ENCODE peak calls at places on chromosomes 12 and 14, in ten cellular contexts. L is fibroblast of lung, M is heart left ventricle, U is GM12878, J is right atrium auricular region, B is left lung, K is A549, P is ascending aorta, A is transverse colon, G is tibial artery. X is an unnamed sample.

GRCh38 chr12:15783288-15783687 is 5.9 kb downstream of the EPS8 start:
- DNase-seq in B (no peak), U (no peak), K (no peak), M (no peak), J (no peak), L (peak), G (no peak), P (no peak), A (no peak), X (no peak)

GRCh38 chr12:105454688-105455087 is 124.2 kb downstream of the C12orf75 start:
- DNase-seq in A (no peak), G (no peak), L (no peak), M (no peak), U (no peak), P (no peak), K (no peak), B (no peak), J (no peak), X (no peak)

GRCh38 chr14:71418591-71419245 is 511.5 kb downstream of the PCNX1 start:
- DNase-seq in A (no peak), M (no peak), L (no peak), K (no peak), U (no peak), J (no peak), G (no peak), P (no peak), B (no peak), X (no peak)

GRCh38 chr14:70934502-70935134 is 27.4 kb downstream of the PCNX1 start:
- DNase-seq in U (peak), M (no peak), K (no peak), A (no peak), B (no peak), P (no peak), G (no peak), L (peak), J (no peak), X (no peak)

GRCh38 chr12:59689776-59690175 is 93.9 kb downstream of the SLC16A7 start:
- DNase-seq in K (no peak), G (no peak), J (no peak), L (peak), U (no peak), B (no peak), P (no peak), A (no peak), M (no peak), X (no peak)

GRCh38 chr12:102885043-102885932 is 31.8 kb downstream of the PAH start:
- DNase-seq in U (no peak), B (no peak), J (no peak), K (no peak), A (no peak), G (no peak), L (no peak), P (no peak), M (no peak), X (peak)

GRCh38 chr12:79016181-79016580 is 151.6 kb downstream of the SYT1 start:
- DNase-seq in J (no peak), G (no peak), M (no peak), P (no peak), A (no peak), B (no peak), U (no peak), L (no peak), K (no peak), X (no peak)

GRCh38 chr14:25516838-25517237 is 466.9 kb upstream of the STXBP6 start:
- DNase-seq in J (no peak), A (no peak), L (no peak), B (no peak), U (no peak), G (no peak), P (no peak), M (no peak), K (no peak), X (no peak)

GRCh38 chr14:92481386-92481785 is 32.2 kb upstream of the RIN3 start:
- DNase-seq in A (peak), G (no peak), L (peak), P (no peak), K (peak), J (peak), M (no peak), B (no peak), U (no peak), X (peak)

GRCh38 chr12:51923506-51924365 is 16.4 kb downstream of the ACVRL1 start:
- DNase-seq in B (peak), P (no peak), K (no peak), J (no peak), U (no peak), M (peak), A (peak), L (no peak), G (peak), X (peak)

GRCh38 chr14:33525626-33526025 is 425.2 kb downstream of the EGLN3 start:
- DNase-seq in A (no peak), B (no peak), L (no peak), P (no peak), K (no peak), M (no peak), G (no peak), J (no peak), U (no peak), X (no peak)
- TF ChIP-seq CTCF in A (no peak), B (no peak), L (no peak), P (no peak), K (no peak), M (no peak), G (no peak), J (no peak), U (no peak), X (no peak)

GRCh38 chr14:50762931-50763300 is 68.0 kb downstream of the NIN start:
- DNase-seq in G (no peak), M (no peak), P (no peak), L (no peak), J (no peak), K (no peak), U (no peak), A (no peak), B (no peak), X (no peak)
- H3K27ac ChIP-seq in G (peak), M (no peak), P (no peak), L (peak), J (peak), K (no peak), U (peak), A (no peak), B (no peak), X (no peak)

DNA sequence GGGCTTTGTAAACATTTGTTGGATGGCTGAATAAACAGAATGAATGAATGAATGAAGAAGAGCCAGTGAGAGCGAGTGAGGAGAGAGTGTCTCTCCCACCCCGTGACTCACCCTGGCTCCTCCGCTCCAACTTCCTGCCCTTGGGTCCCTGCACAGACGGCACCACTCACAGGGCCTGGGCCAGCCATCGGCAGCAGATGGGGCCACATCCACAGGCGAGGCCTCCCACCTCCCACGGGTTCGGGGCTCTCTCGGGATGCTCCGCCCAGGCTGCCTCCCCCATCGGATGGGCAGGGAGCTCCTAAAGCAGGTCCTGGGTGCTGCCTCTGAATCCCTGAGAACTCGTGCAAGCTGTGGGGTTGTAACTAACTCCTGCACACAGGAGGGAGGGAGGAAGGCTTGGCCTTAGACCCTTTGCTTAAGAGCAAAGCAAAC is 41.3 kb downstream of the CCNK start:
- DNase-seq in U (no peak), K (peak), M (peak), P (no peak), J (no peak), B (no peak), G (no peak), L (peak), A (no peak), X (peak)
- TF ChIP-seq CTCF in U (no peak), K (no peak), M (no peak), P (no peak), J (no peak), B (no peak), G (no peak), L (no peak), A (no peak), X (no peak)

GRCh38 chr12:124402281-124403066 is 107.6 kb downstream of the RFLNA start:
- DNase-seq in G (no peak), M (no peak), A (no peak), J (no peak), L (no peak), K (no peak), B (no peak), U (no peak), P (no peak), X (no peak)
- H3K27ac ChIP-seq in G (peak), M (peak), A (peak), J (peak), L (no peak), K (no peak), B (no peak), U (no peak), P (peak), X (no peak)

GRCh38 chr12:94460594-94460959 is 910 bp upstream of the CEP83 start:
- DNase-seq in K (no peak), J (no peak), U (no peak), P (no peak), B (no peak), L (no peak), M (no peak), G (no peak), A (no peak), X (no peak)

GRCh38 chr12:94458882-94459772 is 540 bp downstream of the CEP83 start:
- DNase-seq in L (peak), G (no peak), K (peak), A (no peak), B (no peak), J (no peak), M (no peak), U (no peak), P (no peak), X (no peak)

GRCh38 chr12:94457331-94457730 is 2.3 kb downstream of the CEP83 start:
- DNase-seq in U (no peak), B (no peak), J (no peak), M (no peak), K (no peak), L (no peak), P (no peak), A (no peak), G (no peak), X (no peak)

GRCh38 chr12:94459773-94460593 is at the start of gene CEP83:
- DNase-seq in P (peak), M (peak), J (peak), K (peak), L (peak), G (peak), B (peak), U (peak), A (peak), X (peak)
- TF ChIP-seq CTCF in P (no peak), M (no peak), J (no peak), K (no peak), L (no peak), G (no peak), B (no peak), U (no peak), A (no peak), X (no peak)

DNA sequence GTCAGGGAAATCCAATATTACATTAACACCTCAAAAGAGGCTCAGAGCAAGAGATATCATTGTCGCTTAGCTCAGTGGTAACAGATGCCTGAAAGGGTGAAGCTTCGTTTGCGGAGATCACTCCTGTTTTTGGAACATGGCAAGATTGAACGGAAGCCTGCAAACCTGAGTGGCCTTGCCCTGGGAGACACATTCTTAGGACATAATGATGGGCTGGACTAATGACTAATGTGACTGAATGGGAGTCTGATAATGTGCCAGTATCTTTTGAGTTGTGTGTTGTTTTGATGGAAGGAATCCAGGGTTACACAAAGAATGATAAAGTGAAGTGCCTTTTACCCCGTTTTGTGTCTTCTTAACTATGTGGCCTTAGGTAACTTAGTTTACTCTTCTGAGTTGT is 109.3 kb upstream of the IFNG-AS1 start:
- DNase-seq in G (no peak), A (no peak), J (no peak), M (no peak), P (no peak), L (peak), U (no peak), K (no peak), B (no peak), X (no peak)
- H3K27ac ChIP-seq in G (no peak), A (no peak), J (no peak), M (no peak), P (no peak), L (no peak), U (no peak), K (no peak), B (no peak), X (no peak)

GRCh38 chr14:106459971-106460730 is 933.8 kb downstream of the TMEM121 start:
- DNase-seq in G (no peak), J (no peak), M (no peak), U (no peak), B (no peak), K (peak), A (peak), L (no peak), P (no peak), X (no peak)
- TF ChIP-seq CTCF in G (no peak), J (peak), M (no peak), U (peak), B (no peak), K (no peak), A (no peak), L (no peak), P (no peak), X (peak)

GRCh38 chr14:64772394-64772950 is 68.2 kb downstream of the PLEKHG3 start:
- DNase-seq in P (no peak), B (peak), L (no peak), J (no peak), K (no peak), A (no peak), U (no peak), G (peak), M (no peak), X (no peak)

GRCh38 chr14:64773046-64773445 is 68.8 kb downstream of the PLEKHG3 start:
- DNase-seq in M (no peak), B (peak), J (no peak), U (no peak), P (no peak), K (no peak), L (no peak), G (peak), A (no peak), X (no peak)

GRCh38 chr14:64773577-64773976 is 69.4 kb downstream of the PLEKHG3 start:
- DNase-seq in M (no peak), K (no peak), U (no peak), L (no peak), A (no peak), B (peak), G (no peak), P (no peak), J (no peak), X (no peak)

GRCh38 chr14:64775081-64775777 is 71.0 kb downstream of the PLEKHG3 start:
- DNase-seq in P (no peak), B (peak), L (no peak), U (no peak), K (no peak), A (no peak), J (no peak), M (no peak), G (peak), X (no peak)

GRCh38 chr14:64774272-64774671 is 70.0 kb downstream of the PLEKHG3 start:
- DNase-seq in P (no peak), L (no peak), J (no peak), B (peak), A (no peak), U (no peak), K (no peak), G (peak), M (no peak), X (no peak)
- H3K27ac ChIP-seq in P (no peak), L (no peak), J (no peak), B (no peak), A (no peak), U (no peak), K (no peak), G (no peak), M (no peak), X (no peak)